ENCODE peak calls at places on chromosome 1, in four cellular contexts. One of them, this sample, is unnamed.

GRCh38 chr1:145855426-145855948 is 3.4 kb downstream of the PIAS3 start:
- DNase-seq in MM.1S: no peak
- DNase-seq in GM04504: no peak
- DNase-seq in non-pigmented ciliary epithelial cell: no peak
- DNase-seq in this sample: no peak

GRCh38 chr1:12774801-12775345 is 1.3 kb downstream of the PRAMEF12 start:
- DNase-seq in MM.1S: no peak
- DNase-seq in GM04504: no peak
- DNase-seq in non-pigmented ciliary epithelial cell: no peak
- DNase-seq in this sample: no peak

GRCh38 chr1:175742790-175743459 is 470 bp downstream of the TNR start:
- DNase-seq in MM.1S: peak
- DNase-seq in GM04504: no peak
- DNase-seq in non-pigmented ciliary epithelial cell: peak
- DNase-seq in this sample: no peak

GRCh38 chr1:30342535-30343141 is 380.7 kb downstream of the MATN1 start:
- DNase-seq in MM.1S: no peak
- DNase-seq in GM04504: no peak
- DNase-seq in non-pigmented ciliary epithelial cell: no peak
- DNase-seq in this sample: no peak

GRCh38 chr1:223180803-223181321 is 37.8 kb upstream of the TLR5 start:
- DNase-seq in MM.1S: no peak
- DNase-seq in GM04504: peak
- DNase-seq in non-pigmented ciliary epithelial cell: no peak
- DNase-seq in this sample: no peak

GRCh38 chr1:153597206-153597605 is 15.7 kb downstream of the S100A16 start:
- DNase-seq in MM.1S: no peak
- DNase-seq in GM04504: no peak
- DNase-seq in non-pigmented ciliary epithelial cell: no peak
- DNase-seq in this sample: no peak

GRCh38 chr1:147676306-147677085 is 6.2 kb upstream of the ACP6 start:
- DNase-seq in MM.1S: no peak
- DNase-seq in GM04504: no peak
- DNase-seq in non-pigmented ciliary epithelial cell: no peak
- DNase-seq in this sample: no peak

GRCh38 chr1:204445860-204446412 is 34.3 kb upstream of the PPP1R15B start:
- DNase-seq in MM.1S: peak
- DNase-seq in GM04504: no peak
- DNase-seq in non-pigmented ciliary epithelial cell: no peak
- DNase-seq in this sample: no peak

GRCh38 chr1:31617917-31618746 is 643 bp downstream of the HCRTR1 start:
- DNase-seq in MM.1S: peak
- DNase-seq in GM04504: no peak
- DNase-seq in non-pigmented ciliary epithelial cell: no peak
- DNase-seq in this sample: no peak

GRCh38 chr1:67815303-67816095 is 17.8 kb downstream of the GNG12 start:
- DNase-seq in MM.1S: no peak
- DNase-seq in GM04504: no peak
- DNase-seq in non-pigmented ciliary epithelial cell: no peak
- DNase-seq in this sample: no peak

GRCh38 chr1:95226781-95227660 is 7.0 kb upstream of the RWDD3 start:
- DNase-seq in MM.1S: no peak
- DNase-seq in GM04504: no peak
- DNase-seq in non-pigmented ciliary epithelial cell: no peak
- DNase-seq in this sample: no peak

GRCh38 chr1:20875198-20875973 is 88.3 kb upstream of the HP1BP3 start:
- DNase-seq in MM.1S: no peak
- DNase-seq in GM04504: no peak
- DNase-seq in non-pigmented ciliary epithelial cell: no peak
- DNase-seq in this sample: no peak

GRCh38 chr1:18635070-18635577 is 4.5 kb downstream of the PAX7 start:
- DNase-seq in MM.1S: no peak
- DNase-seq in GM04504: no peak
- DNase-seq in non-pigmented ciliary epithelial cell: no peak
- DNase-seq in this sample: no peak

GRCh38 chr1:89546082-89546889 is 21.7 kb downstream of the LRRC8B start:
- DNase-seq in MM.1S: no peak
- DNase-seq in GM04504: no peak
- DNase-seq in non-pigmented ciliary epithelial cell: peak
- DNase-seq in this sample: no peak

GRCh38 chr1:198610362-198610761 is 28.5 kb upstream of the PTPRC start:
- DNase-seq in MM.1S: no peak
- DNase-seq in GM04504: no peak
- DNase-seq in non-pigmented ciliary epithelial cell: no peak
- DNase-seq in this sample: no peak

GRCh38 chr1:229171934-229172333 is 99.0 kb upstream of the RAB4A start:
- DNase-seq in MM.1S: no peak
- DNase-seq in GM04504: no peak
- DNase-seq in non-pigmented ciliary epithelial cell: no peak
- DNase-seq in this sample: no peak

GRCh38 chr1:107789817-107790609 is 175.0 kb downstream of the VAV3 start:
- DNase-seq in MM.1S: no peak
- DNase-seq in GM04504: no peak
- DNase-seq in non-pigmented ciliary epithelial cell: no peak
- DNase-seq in this sample: no peak

GRCh38 chr1:39087109-39087834 is 61.1 kb downstream of the NDUFS5 start:
- DNase-seq in MM.1S: peak
- DNase-seq in GM04504: no peak
- DNase-seq in non-pigmented ciliary epithelial cell: no peak
- DNase-seq in this sample: no peak

GRCh38 chr1:28129150-28129549 is 40.7 kb upstream of the EYA3 start:
- DNase-seq in MM.1S: no peak
- DNase-seq in GM04504: no peak
- DNase-seq in non-pigmented ciliary epithelial cell: peak
- DNase-seq in this sample: no peak

GRCh38 chr1:27605796-27606707 is 2.1 kb upstream of the AHDC1 start:
- DNase-seq in MM.1S: peak
- DNase-seq in GM04504: no peak
- DNase-seq in non-pigmented ciliary epithelial cell: no peak
- DNase-seq in this sample: peak

GRCh38 chr1:203828002-203828401 is 32.6 kb downstream of the ZBED6 start:
- DNase-seq in MM.1S: no peak
- DNase-seq in GM04504: no peak
- DNase-seq in non-pigmented ciliary epithelial cell: no peak
- DNase-seq in this sample: no peak

GRCh38 chr1:96309783-96310182 is 411.8 kb upstream of the PTBP2 start:
- DNase-seq in MM.1S: no peak
- DNase-seq in GM04504: peak
- DNase-seq in non-pigmented ciliary epithelial cell: peak
- DNase-seq in this sample: peak

GRCh38 chr1:46481961-46482360 is 7.7 kb upstream of the DMBX1 start:
- DNase-seq in MM.1S: no peak
- DNase-seq in GM04504: no peak
- DNase-seq in non-pigmented ciliary epithelial cell: no peak
- DNase-seq in this sample: no peak

GRCh38 chr1:248288385-248288784 is 10.6 kb upstream of the OR2T33 start:
- DNase-seq in MM.1S: no peak
- DNase-seq in GM04504: no peak
- DNase-seq in non-pigmented ciliary epithelial cell: no peak
- DNase-seq in this sample: no peak

GRCh38 chr1:155071701-155072100 is 6.9 kb upstream of the EFNA3 start:
- DNase-seq in MM.1S: no peak
- DNase-seq in GM04504: no peak
- DNase-seq in non-pigmented ciliary epithelial cell: no peak
- DNase-seq in this sample: no peak

This sample was measured in AG04450.